ENCODE peak calls at places on chromosomes 3 and 15, in four cellular contexts. V, D, R and L are unnamed samples.

GRCh38 chr15:56735589-56735988 is 2.3 kb upstream of the ZNF280D start:
- DNase-seq in D (no peak), R (no peak), V (no peak), L (no peak)

GRCh38 chr15:94164202-94164807 is 67.1 kb upstream of the MCTP2 start:
- DNase-seq in R (peak; percentile 76), D (no peak), V (peak; percentile 63), L (peak; percentile 63)

GRCh38 chr3:124202754-124203153 is 210.8 kb upstream of the ROPN1 start:
- DNase-seq in R (no peak), D (no peak), V (no peak), L (peak; percentile 11)

GRCh38 chr15:68460166-68460565 is 28.2 kb upstream of the ITGA11 start:
- DNase-seq in D (no peak), V (no peak), R (no peak), L (no peak)

GRCh38 chr3:196399485-196399945 is 32.7 kb downstream of the UBXN7 start:
- DNase-seq in D (no peak), V (no peak), R (no peak), L (no peak)

GRCh38 chr3:172678068-172678467 is 32.8 kb downstream of the NCEH1 start:
- DNase-seq in R (no peak), D (no peak), V (no peak), L (no peak)

GRCh38 chr3:160704006-160704405 is 27.0 kb downstream of the ARL14 start:
- DNase-seq in R (no peak), D (no peak), V (no peak), L (no peak)

GRCh38 chr15:40058476-40059140 is 19.6 kb upstream of the SRP14 start:
- DNase-seq in R (no peak), D (no peak), V (no peak), L (no peak)

GRCh38 chr3:99875573-99875924 is 57.9 kb downstream of the CMSS1 start:
- DNase-seq in R (peak; percentile 68), D (no peak), V (no peak), L (no peak)

GRCh38 chr3:185225523-185225922 is 28.3 kb downstream of the EHHADH start:
- DNase-seq in R (no peak), V (no peak), D (no peak), L (no peak)

GRCh38 chr3:98971183-98971681 is 69.7 kb upstream of the DCBLD2 start:
- DNase-seq in D (no peak), V (no peak), R (peak; percentile 81), L (no peak)

GRCh38 chr3:124529826-124530571 is 200.3 kb upstream of the UMPS start:
- DNase-seq in R (peak; percentile 35), V (no peak), D (no peak), L (no peak)

DNA sequence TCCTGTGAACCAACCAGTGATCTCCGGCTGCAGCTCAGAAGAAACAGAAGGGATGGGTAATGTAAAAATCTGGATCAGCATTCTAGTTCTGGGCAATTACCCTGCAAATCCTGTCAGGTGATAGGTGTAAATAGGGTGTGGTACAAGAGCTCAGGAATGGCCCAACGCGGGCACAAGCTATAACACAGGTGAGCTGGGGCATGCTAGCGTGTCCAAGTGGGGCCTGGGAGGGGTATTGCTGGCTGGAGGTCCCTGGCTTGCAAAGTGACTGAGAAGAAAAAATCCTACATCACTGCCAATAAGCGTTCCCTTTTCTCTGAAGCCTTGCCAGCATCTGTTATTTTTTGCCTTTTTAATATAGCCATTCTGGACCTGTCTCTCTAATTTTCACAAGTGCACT is 9.7 kb upstream of the CHST2 start:
- DNase-seq in R (no peak), V (no peak), D (no peak), L (no peak)
- H3K27ac ChIP-seq in R (no peak overlapping the region), V (no peak overlapping the region), D (no peak overlapping the region), L (no peak overlapping the region)

GRCh38 chr15:38253448-38253847 is 812 bp downstream of the SPRED1 start:
- DNase-seq in D (no peak), R (peak; percentile 80), V (no peak), L (peak; percentile 13)
- TF ChIP-seq CTCF in D (no peak), R (no peak), V (no peak), L (no peak)

GRCh38 chr3:136070334-136070733 is 104.8 kb downstream of the PPP2R3A start:
- DNase-seq in D (no peak), R (no peak), V (no peak), L (no peak)
- H3K27ac ChIP-seq in D (peak overlapping the region; percentile 40), R (no peak overlapping the region), V (no peak overlapping the region), L (no peak overlapping the region)

DNA sequence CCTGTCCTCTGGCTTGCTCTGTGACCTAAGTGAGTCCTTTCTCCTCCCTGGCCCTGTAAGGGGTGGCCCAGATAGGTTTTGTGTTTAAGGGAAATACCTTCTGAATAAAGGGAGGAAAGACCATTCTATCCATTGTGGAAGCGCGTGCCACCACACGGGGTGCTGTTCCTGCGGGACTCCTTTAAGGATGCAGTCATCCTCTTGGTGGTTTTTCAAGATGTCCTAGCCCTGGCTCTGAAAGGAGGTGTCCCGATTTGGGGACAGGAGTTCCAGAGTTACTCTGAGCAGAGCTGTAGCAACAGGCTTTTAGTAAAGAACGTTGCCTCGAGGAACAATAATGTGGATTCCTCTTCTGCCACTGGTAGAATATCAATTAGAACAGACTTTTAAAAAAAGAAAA is 9.6 kb downstream of the SLC6A6 start:
- DNase-seq in R (no peak), V (no peak), D (no peak), L (no peak)
- TF ChIP-seq CTCF in R (peak; percentile 51), V (no peak), D (no peak), L (no peak)